ENCODE peak calls at places on chromosomes 13 and 19, in nine cellular contexts. S is B cell, V is testis, B is Caco-2, Z is nephron progenitor cell, I is cardiac fibroblast, H is omental fat pad, K is heart right ventricle, O is kidney epithelial cell. W is an unnamed sample.

GRCh38 chr19:29321116-29321515 is 108.2 kb upstream of the UQCRFS1 start:
- DNase-seq in I (no peak), B (no peak), O (no peak), S (no peak), K (no peak), V (no peak), H (no peak), Z (no peak), W (no peak)

GRCh38 chr13:51235756-51236564 is 13.8 kb downstream of the FAM124A start:
- DNase-seq in O (no peak), Z (no peak), S (no peak), B (no peak), K (no peak), V (no peak), I (no peak), H (no peak), W (no peak)

GRCh38 chr13:102983496-102983895 is 82.7 kb downstream of the SLC10A2 start:
- DNase-seq in B (no peak), V (no peak), S (no peak), I (peak), Z (no peak), O (peak), H (no peak), K (no peak), W (no peak)

GRCh38 chr19:29088761-29089160 is 124.2 kb downstream of the UQCRFS1 start:
- DNase-seq in H (no peak), B (no peak), Z (no peak), O (no peak), S (no peak), K (no peak), V (no peak), I (no peak), W (no peak)

GRCh38 chr13:72561791-72562190 is 165.6 kb downstream of the MZT1 start:
- DNase-seq in K (no peak), S (no peak), B (no peak), V (no peak), Z (no peak), I (no peak), O (no peak), H (no peak), W (no peak)

GRCh38 chr13:55013051-55013450 is 1984.4 kb downstream of the OLFM4 start:
- DNase-seq in V (no peak), I (no peak), O (no peak), H (no peak), Z (peak), B (no peak), K (no peak), S (no peak), W (no peak)

GRCh38 chr13:74032325-74032724 is 101.9 kb downstream of the KLF12 start:
- DNase-seq in V (no peak), S (no peak), K (no peak), B (no peak), H (no peak), O (no peak), Z (no peak), I (no peak), W (no peak)

GRCh38 chr13:106376411-106377112 is 158.9 kb downstream of the EFNB2 start:
- DNase-seq in Z (no peak), B (no peak), K (no peak), S (no peak), V (peak), I (peak), O (peak), H (no peak), W (no peak)

GRCh38 chr13:87661471-87661870 is 9.7 kb upstream of the SLITRK5 start:
- DNase-seq in S (no peak), I (no peak), V (no peak), O (peak), Z (no peak), K (no peak), B (no peak), H (no peak), W (no peak)

GRCh38 chr13:108984251-108984920 is 355.0 kb downstream of the MYO16 start:
- DNase-seq in H (no peak), S (no peak), Z (no peak), I (no peak), K (no peak), V (no peak), B (no peak), O (no peak), W (no peak)

GRCh38 chr19:20077791-20078463 is at the start of gene ZNF90:
- DNase-seq in B (peak), H (peak), K (peak), Z (peak), S (peak), I (peak), V (peak), O (peak), W (peak)

GRCh38 chr13:33014291-33014690 is 1.9 kb upstream of the KL start:
- DNase-seq in O (no peak), B (no peak), I (no peak), V (no peak), Z (no peak), S (no peak), H (no peak), K (no peak), W (no peak)

DNA sequence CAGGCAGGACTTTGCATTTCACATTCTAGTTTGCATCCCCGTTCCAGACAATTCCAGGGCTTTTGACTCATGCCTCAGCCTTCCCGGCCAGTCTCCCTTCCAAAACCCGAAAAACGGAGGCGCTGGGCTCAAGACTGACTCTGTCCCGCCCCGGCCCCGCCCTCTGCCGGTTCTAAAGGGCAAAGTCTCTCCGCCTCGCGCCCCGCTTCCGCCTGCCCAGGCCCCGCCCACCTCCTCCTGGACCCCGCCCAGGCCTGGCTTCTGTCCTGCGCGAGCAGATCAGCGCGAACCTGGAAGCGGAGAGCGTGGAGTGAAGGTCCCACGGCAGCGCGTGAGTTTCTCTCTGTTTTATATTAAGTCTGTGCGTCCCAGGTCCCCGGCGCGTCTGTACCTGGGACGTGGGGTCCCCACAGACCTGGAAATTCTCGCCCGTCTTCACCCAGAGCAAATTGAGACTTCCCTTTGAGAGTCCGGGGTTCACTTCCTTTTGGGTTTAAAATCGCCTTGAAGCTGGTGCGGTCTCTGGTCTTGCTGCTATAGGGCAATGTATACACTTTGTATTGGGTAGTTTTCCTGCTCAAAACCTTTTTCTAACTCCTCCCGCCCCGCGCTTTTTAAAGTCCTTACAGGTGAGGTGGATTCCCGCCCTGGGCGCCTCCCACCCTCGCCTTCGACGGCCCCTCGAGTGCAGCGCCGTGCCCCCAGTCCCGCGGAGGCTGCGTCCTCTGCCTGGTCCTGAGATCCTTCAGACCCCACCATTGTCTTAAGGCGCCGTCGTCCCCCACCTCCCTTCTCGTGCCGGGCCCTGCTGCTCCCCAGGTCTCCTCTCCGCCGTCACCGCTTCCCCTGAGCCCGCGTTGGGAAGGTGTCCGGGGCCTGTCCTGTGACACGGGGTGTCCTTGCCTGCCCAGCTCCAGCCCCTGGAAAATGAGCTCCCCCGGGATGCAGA is 31.2 kb downstream of the ZNF701 start:
- DNase-seq in I (peak), V (peak), S (peak), O (peak), K (peak), Z (peak), H (peak), B (peak), W (peak)
- TF ChIP-seq CTCF in I (peak), V (peak), S (peak), O (peak), K (peak), Z (peak), H (no peak), B (peak), W (peak)

DNA sequence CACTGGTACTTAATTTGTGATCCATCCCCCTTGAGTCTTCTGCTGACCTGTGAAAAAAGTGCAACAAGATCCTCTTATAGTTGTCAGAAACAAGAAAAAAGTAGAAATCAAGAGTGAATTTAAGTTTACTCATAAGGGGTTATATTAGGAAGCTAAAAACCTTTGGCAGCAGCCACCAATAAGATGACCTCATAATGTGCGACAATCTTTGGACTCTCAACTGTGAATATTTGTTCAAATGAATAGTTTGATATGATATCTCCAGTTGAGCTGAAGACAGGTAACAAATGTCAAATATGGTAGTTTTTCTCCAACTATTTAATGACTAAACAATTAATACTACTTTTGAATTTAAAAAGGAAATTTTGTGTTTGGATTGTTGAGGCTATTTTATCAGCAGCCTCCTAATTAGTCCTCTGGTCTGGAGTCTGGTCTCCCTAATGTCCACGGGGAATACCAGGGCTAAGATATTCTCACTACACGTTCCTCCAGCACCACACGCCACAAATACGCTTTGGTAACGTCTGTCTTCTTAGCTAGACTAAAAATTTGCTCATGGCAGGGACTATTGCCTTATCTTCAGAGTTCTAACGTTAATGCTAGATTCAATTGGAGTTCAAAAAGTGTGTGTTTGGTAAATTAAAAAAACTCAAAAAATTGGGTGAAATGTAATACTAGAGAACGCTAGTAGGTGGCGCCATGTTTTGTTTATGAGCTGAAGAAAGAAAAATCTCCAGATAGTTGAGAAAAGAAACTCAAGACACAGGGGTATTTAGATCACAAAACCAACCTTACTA is 51.0 kb upstream of the PDX1 start:
- DNase-seq in Z (no peak), O (no peak), K (no peak), V (no peak), H (no peak), B (no peak), I (peak), S (no peak), W (no peak)
- TF ChIP-seq CTCF in Z (peak), O (peak), K (no peak), V (peak), H (no peak), B (peak), I (peak), S (peak), W (peak)

GRCh38 chr19:51345076-51345620 is 3.2 kb upstream of the VSIG10L start:
- DNase-seq in I (no peak), S (no peak), K (no peak), V (no peak), H (no peak), B (no peak), O (no peak), Z (no peak), W (no peak)

GRCh38 chr19:51347209-51347928 is 5.4 kb upstream of the VSIG10L start:
- DNase-seq in K (no peak), I (no peak), B (no peak), Z (no peak), V (no peak), O (no peak), H (no peak), S (no peak), W (no peak)

GRCh38 chr19:51342631-51343569 is 961 bp upstream of the VSIG10L start:
- DNase-seq in S (no peak), O (no peak), Z (no peak), I (no peak), K (no peak), H (no peak), V (no peak), B (no peak), W (no peak)

GRCh38 chr19:51341976-51342580 is at the start of gene VSIG10L:
- DNase-seq in B (no peak), V (no peak), Z (no peak), H (no peak), S (no peak), K (no peak), I (no peak), O (no peak), W (no peak)

GRCh38 chr19:51346742-51347141 is 4.8 kb upstream of the VSIG10L start:
- DNase-seq in O (no peak), V (no peak), I (no peak), Z (no peak), H (no peak), S (no peak), K (no peak), B (no peak), W (no peak)
- TF ChIP-seq CTCF in O (no peak), V (no peak), I (no peak), Z (no peak), H (no peak), S (no peak), K (no peak), B (no peak), W (no peak)

DNA sequence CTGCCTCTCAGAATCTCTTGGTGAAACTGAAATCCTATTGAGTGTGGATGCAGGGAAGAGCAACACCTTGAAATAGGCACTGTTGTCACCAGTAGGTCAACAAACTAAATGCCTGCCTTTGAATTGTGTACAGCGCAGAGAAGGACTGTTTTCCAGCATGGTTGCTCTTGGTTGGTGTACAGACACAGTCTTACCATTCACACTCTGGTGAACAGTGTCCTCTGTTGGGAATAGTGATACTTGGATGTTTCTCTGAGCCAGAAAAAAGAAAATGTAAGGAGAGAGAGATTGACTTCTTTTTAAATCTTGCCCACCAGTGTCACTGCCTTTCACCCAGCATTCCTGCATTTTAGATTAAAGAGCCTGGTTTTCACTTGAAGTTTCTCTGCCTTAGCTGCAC is 179.7 kb downstream of the STK24 start:
- DNase-seq in Z (no peak), V (no peak), H (no peak), O (no peak), I (peak), B (no peak), K (no peak), S (no peak), W (no peak)
- TF ChIP-seq CTCF in Z (no peak), V (peak), H (no peak), O (peak), I (peak), B (no peak), K (no peak), S (no peak), W (no peak)

GRCh38 chr19:51904331-51905165 is at the start of gene ZNF649:
- DNase-seq in Z (peak), I (peak), O (peak), H (no peak), K (peak), S (peak), B (peak), V (peak), W (peak)
- TF ChIP-seq CTCF in Z (no peak), I (no peak), O (no peak), H (no peak), K (no peak), S (no peak), B (no peak), V (no peak), W (no peak)

W was measured in progenitor cell of endocrine pancreas.